ENCODE peak calls at places on chromosomes 3 and 15, in ten cellular contexts. S, T, Y, B, O, P, Z, D, H and U are unnamed samples. For H3K4me1, the result is how much of the 10 kb centered on the place peaks cover.

GRCh38 chr15:47511241-47511640 is 206.1 kb upstream of the SEMA6D start:
- DNase-seq in S (no peak), T (no peak), Y (no peak), B (no peak), O (no peak), P (no peak), Z (no peak), D (no peak), H (no peak), U (no peak)

GRCh38 chr3:30370681-30371271 is 235.6 kb upstream of the TGFBR2 start:
- DNase-seq in S (no peak), T (no peak), Y (no peak), B (no peak), O (peak), P (no peak), Z (no peak), D (no peak), H (no peak), U (peak)

GRCh38 chr3:154898916-154899315 is 181.2 kb upstream of the MME start:
- DNase-seq in S (no peak), T (no peak), Y (no peak), B (no peak), O (no peak), P (no peak), Z (no peak), D (no peak), H (no peak), U (no peak)

GRCh38 chr15:22265056-22265945 is 185.0 kb downstream of the OR4M2 start:
- DNase-seq in S (no peak), T (no peak), Y (no peak), B (no peak), O (no peak), P (no peak), Z (no peak), D (peak), H (no peak), U (no peak)

GRCh38 chr3:106345353-106346027 is 476.7 kb upstream of the CBLB start:
- DNase-seq in S (peak), T (no peak), Y (no peak), B (no peak), O (peak), P (peak), Z (no peak), D (no peak), H (no peak), U (peak)

GRCh38 chr3:138950006-138950644 is 3.1 kb downstream of the FOXL2NB start:
- DNase-seq in S (peak), T (peak), Y (no peak), B (no peak), O (no peak), P (peak), Z (no peak), D (no peak), H (peak), U (peak)

GRCh38 chr3:23686535-23686934 is 119.2 kb upstream of the UBE2E1 start:
- DNase-seq in S (no peak), T (no peak), Y (no peak), B (no peak), O (no peak), P (no peak), Z (no peak), D (no peak), H (no peak), U (no peak)

GRCh38 chr15:37638139-37638538 is 296.3 kb upstream of the TMCO5A start:
- DNase-seq in S (no peak), T (no peak), Y (no peak), B (no peak), O (no peak), P (no peak), Z (no peak), D (no peak), H (no peak), U (no peak)

GRCh38 chr3:72271215-72271614 is 486.3 kb upstream of the PROK2 start:
- DNase-seq in S (no peak), T (no peak), Y (no peak), B (no peak), O (no peak), P (no peak), Z (no peak), D (no peak), H (no peak), U (peak)

DNA sequence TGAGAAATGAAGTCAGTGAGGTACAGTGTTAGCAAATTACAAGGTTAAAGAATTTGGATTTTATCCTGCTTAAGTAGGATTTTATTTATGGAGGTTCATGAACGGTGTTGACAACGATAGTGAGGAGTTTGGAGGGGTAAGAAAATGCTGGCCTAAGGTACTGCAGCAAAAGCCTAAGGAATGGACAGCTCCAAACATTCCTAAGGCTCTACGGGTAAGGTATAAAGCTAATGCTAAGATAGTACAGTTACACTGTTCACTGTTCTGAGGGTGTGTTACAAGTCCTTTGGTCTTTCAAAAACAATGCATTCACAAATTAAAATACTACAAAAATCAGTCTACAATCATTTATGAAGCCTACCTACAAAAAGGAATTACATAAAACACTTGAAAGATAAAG is 7.3 kb downstream of the MTMR10 start:
- DNase-seq in S (no peak), T (no peak), Y (no peak), B (no peak), O (no peak), P (no peak), Z (no peak), D (no peak), H (no peak), U (peak)
- H3K4me1 ChIP-seq in S (under half), T (under half), Y (under half), B (half or more), O (under half), P (under half), Z (half or more), D (half or more), H (under half), U (under half)

GRCh38 chr15:66497502-66498455 is at the start of gene SNAPC5:
- DNase-seq in S (peak), T (peak), Y (peak), B (peak), O (peak), P (peak), Z (no peak), D (peak), H (peak), U (peak)

GRCh38 chr15:66502491-66502890 is 2.2 kb downstream of the RPL4 start:
- DNase-seq in S (no peak), T (no peak), Y (no peak), B (no peak), O (no peak), P (no peak), Z (no peak), D (no peak), H (no peak), U (no peak)

GRCh38 chr15:66494262-66494661 is 3.3 kb downstream of the SNAPC5 start:
- DNase-seq in S (no peak), T (no peak), Y (no peak), B (no peak), O (no peak), P (no peak), Z (no peak), D (no peak), H (no peak), U (no peak)

GRCh38 chr15:66496951-66497501 is 536 bp downstream of the SNAPC5 start:
- DNase-seq in S (no peak), T (no peak), Y (no peak), B (no peak), O (peak), P (no peak), Z (no peak), D (no peak), H (no peak), U (no peak)

GRCh38 chr15:66498501-66499386 is 1.2 kb upstream of the SNAPC5 start:
- DNase-seq in S (peak), T (no peak), Y (no peak), B (no peak), O (peak), P (peak), Z (no peak), D (no peak), H (no peak), U (peak)
- TF ChIP-seq CTCF in S (peak), T (peak), Y (no peak), B (peak), O (peak), P (peak), Z (peak), D (peak), H (no peak), U (peak)

GRCh38 chr3:66497288-66497972 is 3.4 kb downstream of the LRIG1 start:
- DNase-seq in S (no peak), T (no peak), Y (no peak), B (no peak), O (no peak), P (no peak), Z (no peak), D (no peak), H (no peak), U (no peak)
- H3K4me1 ChIP-seq in S (under half), T (under half), Y (half or more), B (half or more), O (under half), P (under half), Z (half or more), D (under half), H (under half), U (under half)

GRCh38 chr3:162217603-162218002 is 721.0 kb downstream of the OTOL1 start:
- DNase-seq in S (peak), T (no peak), Y (no peak), B (no peak), O (no peak), P (peak), Z (no peak), D (no peak), H (no peak), U (no peak)
- TF ChIP-seq CTCF in S (no peak), T (no peak), Y (no peak), B (peak), O (no peak), P (no peak), Z (no peak), D (no peak), H (no peak), U (no peak)

DNA sequence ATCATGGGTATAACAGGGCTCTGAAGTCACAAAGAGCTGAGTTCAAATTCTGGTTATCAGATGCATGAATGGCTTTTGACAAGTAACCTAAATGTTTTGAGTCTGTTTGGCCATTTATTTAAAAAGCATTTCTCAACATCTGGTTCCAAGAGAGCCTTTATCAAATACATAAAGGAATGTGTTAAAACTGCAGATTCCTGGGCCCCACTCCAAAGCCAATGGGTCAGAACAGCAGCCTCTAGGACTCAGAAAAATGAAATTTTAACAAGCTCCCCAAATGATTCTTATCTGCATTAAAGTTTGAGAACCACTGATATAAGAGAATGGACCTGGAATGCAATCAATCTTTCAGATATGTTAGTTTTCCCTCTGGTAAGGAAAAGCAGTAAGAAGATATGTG is 3.4 kb downstream of the B4GALT4 start:
- DNase-seq in S (no peak), T (no peak), Y (no peak), B (no peak), O (no peak), P (no peak), Z (no peak), D (no peak), H (no peak), U (peak)
- H3K4me1 ChIP-seq in S (under half), T (under half), Y (under half), B (under half), O (half or more), P (under half), Z (under half), D (under half), H (under half), U (under half)